ENCODE peak calls at places on chromosomes 7 and 10, in four cellular contexts. J, K, O and U are unnamed samples.

GRCh38 chr10:122632031-122632430 is 67.6 kb downstream of the C10orf120 start:
- DNase-seq in J (no peak), K (no peak), O (no peak), U (peak)

GRCh38 chr10:100744980-100745881 is at the start of gene PAX2:
- DNase-seq in J (no peak), K (no peak), O (no peak), U (peak)

GRCh38 chr7:34296663-34297062 is 361.4 kb upstream of the NPSR1 start:
- DNase-seq in J (peak), K (no peak), O (no peak), U (no peak)

GRCh38 chr10:118584181-118584954 is 11.1 kb downstream of the PRLHR start:
- DNase-seq in J (peak), K (peak), O (no peak), U (peak)

GRCh38 chr7:24591152-24591551 is 17.9 kb downstream of the PALS2 start:
- DNase-seq in J (no peak), K (no peak), O (no peak), U (no peak)

GRCh38 chr10:72044417-72045041 is 43.8 kb downstream of the SPOCK2 start:
- DNase-seq in J (peak), K (peak), O (peak), U (no peak)

GRCh38 chr10:123998197-123999141 is 94.9 kb downstream of the CHST15 start:
- DNase-seq in J (no peak), K (no peak), O (no peak), U (no peak)

GRCh38 chr7:140714331-140715040 is 18.0 kb downstream of the NDUFB2 start:
- DNase-seq in J (no peak), K (no peak), O (no peak), U (no peak)

GRCh38 chr7:108135446-108136190 is 5.5 kb upstream of the LAMB4 start:
- DNase-seq in J (no peak), K (no peak), O (no peak), U (no peak)

GRCh38 chr10:122221958-122222357 is 49.1 kb upstream of the BTBD16 start:
- DNase-seq in J (no peak), K (no peak), O (no peak), U (no peak)

GRCh38 chr10:92729886-92730285 is 40.1 kb downstream of the HHEX start:
- DNase-seq in J (no peak), K (no peak), O (no peak), U (no peak)

GRCh38 chr10:6704891-6705290 is 124.8 kb upstream of the PRKCQ start:
- DNase-seq in J (no peak), K (no peak), O (no peak), U (no peak)

GRCh38 chr10:24262929-24263653 is 54.2 kb downstream of the KIAA1217 start:
- DNase-seq in J (no peak), K (no peak), O (peak), U (no peak)

GRCh38 chr10:69744971-69745370 is 56.7 kb upstream of the COL13A1 start:
- DNase-seq in J (no peak), K (no peak), O (no peak), U (no peak)

GRCh38 chr10:5663692-5664427 is 2.5 kb downstream of the ASB13 start:
- DNase-seq in J (no peak), K (no peak), O (no peak), U (no peak)

GRCh38 chr7:43697690-43698089 is 31.6 kb downstream of the COA1 start:
- DNase-seq in J (peak), K (no peak), O (no peak), U (no peak)

GRCh38 chr7:88254721-88255120 is 34.9 kb upstream of the SRI start:
- DNase-seq in J (peak), K (no peak), O (no peak), U (no peak)

GRCh38 chr10:49280001-49280408 is 19.0 kb upstream of the C10orf71 start:
- DNase-seq in J (peak), K (peak), O (no peak), U (no peak)

GRCh38 chr7:101927389-101928306 is 110.2 kb downstream of the CUX1 start:
- DNase-seq in J (no peak), K (peak), O (no peak), U (no peak)

GRCh38 chr10:29345893-29346175 is 57.0 kb downstream of the LYZL1 start:
- DNase-seq in J (no peak), K (no peak), O (no peak), U (no peak)

GRCh38 chr7:39811161-39811614 is 138.9 kb upstream of the CDK13 start:
- DNase-seq in J (peak), K (no peak), O (no peak), U (peak)

GRCh38 chr7:47720141-47720906 is 138.4 kb upstream of the TNS3 start:
- DNase-seq in J (peak), K (no peak), O (no peak), U (no peak)

GRCh38 chr7:115631782-115632181 is 398.8 kb downstream of the TFEC start:
- DNase-seq in J (no peak), K (no peak), O (peak), U (no peak)

GRCh38 chr7:40489844-40490602 is 355.2 kb downstream of the SUGCT start:
- DNase-seq in J (no peak), K (no peak), O (no peak), U (no peak)

GRCh38 chr10:52639652-52640051 is 132.9 kb downstream of the MBL2 start:
- DNase-seq in J (peak), K (no peak), O (no peak), U (no peak)

GRCh38 chr10:60955957-60956425 is 12.0 kb upstream of the RHOBTB1 start:
- DNase-seq in J (peak), K (peak), O (peak), U (no peak)

GRCh38 chr7:156353352-156353751 is 287.2 kb upstream of the RNF32 start:
- DNase-seq in J (no peak), K (no peak), O (no peak), U (no peak)

GRCh38 chr7:134420509-134421125 is 38.3 kb downstream of the AKR1B1 start:
- DNase-seq in J (peak), K (peak), O (peak), U (peak)

GRCh38 chr7:42154168-42154567 is 82.8 kb downstream of the GLI3 start:
- DNase-seq in J (no peak), K (no peak), O (no peak), U (no peak)

GRCh38 chr7:36820527-36821170 is 96.4 kb upstream of the AOAH start:
- DNase-seq in J (peak), K (no peak), O (no peak), U (no peak)

GRCh38 chr10:114432704-114433103 is 28.4 kb upstream of the AFAP1L2 start:
- DNase-seq in J (no peak), K (no peak), O (no peak), U (no peak)

GRCh38 chr10:96672491-96673175 is 47.7 kb downstream of the PIK3AP1 start:
- DNase-seq in J (no peak), K (no peak), O (no peak), U (no peak)

GRCh38 chr10:8054498-8055407 is at the start of gene GATA3:
- DNase-seq in J (peak), K (peak), O (peak), U (peak)

GRCh38 chr10:117542706-117543244 is at the start of gene EMX2:
- DNase-seq in J (no peak), K (no peak), O (no peak), U (no peak)
- TF ChIP-seq EZH2 in J (no peak), K (no peak), O (no peak), U (no peak)

DNA sequence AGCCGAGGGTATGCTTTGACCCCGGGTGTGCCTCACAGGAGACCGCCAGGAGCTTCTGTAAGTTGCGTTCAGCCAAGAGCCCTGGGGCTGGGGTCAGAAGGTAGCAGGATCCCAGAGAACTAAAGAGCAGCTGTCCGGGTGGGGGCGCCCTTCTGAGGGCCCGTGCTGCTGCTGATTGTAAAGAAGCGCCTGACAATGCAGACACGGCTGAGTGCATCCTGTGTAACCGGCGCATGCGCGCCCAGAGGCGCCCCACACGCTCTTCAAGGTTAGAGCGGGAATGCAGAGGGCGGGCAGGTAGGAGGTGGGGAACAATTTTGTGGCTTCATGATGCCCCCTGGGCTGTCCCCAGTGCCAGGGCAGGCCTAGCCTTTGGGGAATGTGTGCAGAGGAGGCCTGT is 210.2 kb upstream of the CTBP2 start:
- DNase-seq in J (no peak), K (no peak), O (peak), U (peak)
- TF ChIP-seq CTCF in J (no peak), K (no peak), O (peak), U (peak)

GRCh38 chr7:45020915-45021314 is 20.9 kb downstream of the CCM2 start:
- DNase-seq in J (no peak), K (no peak), O (no peak), U (no peak)

GRCh38 chr7:45021604-45022296 is 21.7 kb downstream of the CCM2 start:
- DNase-seq in J (peak), K (peak), O (no peak), U (peak)

GRCh38 chr7:45026013-45026412 is 26.0 kb downstream of the CCM2 start:
- DNase-seq in J (no peak), K (no peak), O (no peak), U (no peak)

GRCh38 chr7:45026984-45027773 is 27.2 kb downstream of the CCM2 start:
- DNase-seq in J (peak), K (peak), O (no peak), U (no peak)

GRCh38 chr7:45024126-45024744 is 24.2 kb downstream of the CCM2 start:
- DNase-seq in J (no peak), K (no peak), O (no peak), U (no peak)
- H3K27ac ChIP-seq in J (no peak), K (no peak), O (no peak), U (no peak)

GRCh38 chr10:101772017-101772894 is 3.7 kb downstream of the FGF8 start:
- DNase-seq in J (no peak), K (no peak), O (no peak), U (no peak)

GRCh38 chr10:101772895-101773761 is 2.8 kb downstream of the FGF8 start:
- DNase-seq in J (no peak), K (no peak), O (no peak), U (no peak)

GRCh38 chr10:101773923-101774588 is 1.9 kb downstream of the FGF8 start:
- DNase-seq in J (no peak), K (no peak), O (no peak), U (no peak)

GRCh38 chr10:101775273-101776131 is at the start of gene FGF8:
- DNase-seq in J (no peak), K (no peak), O (no peak), U (no peak)

GRCh38 chr10:101774589-101775272 is 1.2 kb downstream of the FGF8 start:
- DNase-seq in J (no peak), K (no peak), O (no peak), U (no peak)
- TF ChIP-seq EZH2 in J (peak), K (peak), O (no peak), U (no peak)